ENCODE peak calls at places on chromosomes 13 and 19, in five cellular contexts. Z is activated CD4-positive, alpha-beta memory T cell treated with anti-CD3 and anti-CD28 coated beads, Interleukin-2, amount 10 ng/mL, durations not matched to agents 7 days and 5 days; G is cardiac muscle cell; T is activated CD4-positive, alpha-beta T cell treated with anti-CD3 and anti-CD28 coated beads, Interleukin-2, amount 50 U/mL, for 48 hours; L is naive B cell. N is an unnamed sample.

GRCh38 chr13:104008571-104009435 is 942.6 kb upstream of the SLC10A2 start:
- DNase-seq in Z (no peak), T (no peak), G (no peak), L (no peak), N (no peak)

GRCh38 chr13:107612376-107612775 is 603.0 kb downstream of the LIG4 start:
- DNase-seq in L (no peak), T (no peak), G (no peak), Z (no peak), N (no peak)

GRCh38 chr19:51066393-51066792 is 1.5 kb upstream of the KLK13 start:
- DNase-seq in G (no peak), L (no peak), T (no peak), Z (no peak), N (no peak)

GRCh38 chr19:7292950-7293794 is 1.0 kb downstream of the INSR start:
- DNase-seq in G (peak; percentile 33), L (peak; percentile 17), Z (no peak), T (peak; percentile 3), N (peak; percentile 50)

GRCh38 chr13:20525144-20525600 is 485 bp downstream of the CRYL1 start:
- DNase-seq in G (peak; percentile 29), Z (peak; percentile 46), L (no peak), T (peak; percentile 31), N (peak; percentile 63)

GRCh38 chr19:58569191-58569942 is 3.8 kb downstream of the MZF1 start:
- DNase-seq in T (no peak), L (no peak), Z (peak; percentile 15), G (no peak), N (no peak)

GRCh38 chr19:7788178-7788932 is 25.3 kb downstream of the CLEC4M start:
- DNase-seq in Z (no peak), L (no peak), T (no peak), G (peak; percentile 39), N (no peak)

GRCh38 chr19:34319230-34319585 is 45.8 kb upstream of the GPI start:
- DNase-seq in G (no peak), L (no peak), Z (no peak), T (no peak), N (no peak)

GRCh38 chr19:48391100-48392005 is at the start of gene KDELR1:
- DNase-seq in L (peak; percentile 65), T (peak; percentile 69), G (peak; percentile 87), Z (peak; percentile 77), N (peak; percentile 87)

GRCh38 chr13:96252903-96253302 is 163.0 kb downstream of the HS6ST3 start:
- DNase-seq in G (no peak), T (no peak), L (no peak), Z (no peak), N (no peak)

GRCh38 chr19:38335949-38336637 is 463 bp downstream of the CATSPERG start:
- DNase-seq in L (peak; percentile 92), G (peak; percentile 97), Z (peak; percentile 97), T (peak; percentile 96), N (peak; percentile 95)

GRCh38 chr19:18660051-18660910 is 23.2 kb upstream of the CRTC1 start:
- DNase-seq in Z (no peak), L (no peak), T (no peak), G (no peak), N (no peak)

GRCh38 chr13:44342741-44343140 is 30.9 kb upstream of the SERP2 start:
- DNase-seq in G (no peak), L (no peak), T (no peak), Z (no peak), N (no peak)

GRCh38 chr19:16033136-16033530 is 43.2 kb upstream of the TPM4 start:
- DNase-seq in L (no peak), T (no peak), G (no peak), Z (no peak), N (no peak)

GRCh38 chr19:55160128-55160985 is 2.8 kb upstream of the TNNI3 start:
- DNase-seq in G (peak; percentile 92), Z (peak; percentile 91), T (peak; percentile 92), L (peak; percentile 69), N (peak; percentile 92)